ENCODE peak calls at places on chromosome 22, in nine cellular contexts. R is OCI-LY7; Z is NCI-H2081; J is activated CD4-positive, alpha-beta T cell treated with anti-CD3 and anti-CD28 coated beads, Interleukin-2, amount 50 U/mL, for 48 hours; T is NCI-H748 treated with DMSO at 0.1 percent for 48 hours; L is HFFc6; U is left cardiac atrium; D is anterior cingulate cortex; F is AG08396. V is an unnamed sample.

GRCh38 chr22:44423556-44423955 is 74.5 kb downstream of the RTL6 start:
- DNase-seq in Z (no peak), D (no peak), J (no peak), R (no peak), F (no peak), T (no peak), U (no peak), L (no peak), V (no peak)

GRCh38 chr22:28562324-28562723 is 117.3 kb downstream of the TTC28 start:
- DNase-seq in J (no peak), Z (no peak), T (no peak), L (no peak), D (no peak), U (no peak), F (no peak), R (no peak), V (no peak)

GRCh38 chr22:17637490-17638181 is 921 bp upstream of the BCL2L13 start:
- DNase-seq in R (no peak), T (no peak), L (no peak), Z (no peak), F (no peak), D (no peak), J (no peak), U (no peak), V (peak; percentile 4)

GRCh38 chr22:23850136-23850611 is 7.5 kb upstream of the SLC2A11 start:
- DNase-seq in L (no peak), F (no peak), Z (no peak), J (no peak), R (peak; percentile 63), D (no peak), U (no peak), T (no peak), V (no peak)

GRCh38 chr22:37184816-37185541 is 3.1 kb downstream of the C1QTNF6 start:
- DNase-seq in U (peak; percentile 14), T (no peak), L (no peak), D (no peak), R (no peak), F (no peak), J (no peak), Z (no peak), V (no peak)

GRCh38 chr22:17896552-17896951 is 122.3 kb upstream of the BID start:
- DNase-seq in T (no peak), U (peak; percentile 58), D (no peak), J (no peak), F (no peak), Z (no peak), L (no peak), R (no peak), V (no peak)

GRCh38 chr22:50708996-50709395 is 29.0 kb upstream of the ACR start:
- DNase-seq in F (no peak), L (no peak), Z (no peak), U (no peak), T (no peak), R (no peak), J (no peak), D (no peak), V (no peak)

GRCh38 chr22:23984430-23984829 is 4.5 kb downstream of the GSTT2 start:
- DNase-seq in F (no peak), L (no peak), J (peak; percentile 81), D (no peak), U (no peak), T (no peak), Z (no peak), R (peak; percentile 64), V (no peak)

GRCh38 chr22:42906605-42907338 is 49.7 kb upstream of the ARFGAP3 start:
- DNase-seq in J (no peak), R (no peak), F (no peak), Z (no peak), D (peak; percentile 15), U (peak; percentile 85), L (no peak), T (no peak), V (no peak)

GRCh38 chr22:46355996-46356471 is 20.5 kb downstream of the TRMU start:
- DNase-seq in L (no peak), Z (no peak), R (no peak), T (no peak), F (no peak), J (no peak), D (no peak), U (no peak), V (no peak)

GRCh38 chr22:49046546-49047305 is 780.9 kb downstream of the BRD1 start:
- DNase-seq in U (peak; percentile 62), T (peak; percentile 65), F (no peak), L (no peak), J (peak; percentile 50), Z (peak; percentile 58), R (peak; percentile 70), D (peak; percentile 27), V (peak; percentile 69)

GRCh38 chr22:49207008-49207775 is 620.5 kb downstream of the BRD1 start:
- DNase-seq in U (no peak), Z (no peak), J (no peak), D (no peak), L (no peak), T (no peak), R (no peak), F (no peak), V (no peak)

GRCh38 chr22:24423519-24424000 is 3.8 kb upstream of the ADORA2A start:
- DNase-seq in L (no peak), J (peak; percentile 76), D (no peak), R (peak; percentile 74), F (peak; percentile 94), T (no peak), U (peak; percentile 73), Z (no peak), V (peak; percentile 73)

GRCh38 chr22:32947581-32947980 is 110.6 kb downstream of the SYN3 start:
- DNase-seq in Z (no peak), J (no peak), U (no peak), R (no peak), T (no peak), D (no peak), F (no peak), L (no peak), V (no peak)

GRCh38 chr22:19092725-19093124 is 29.5 kb downstream of the DGCR2 start:
- DNase-seq in L (no peak), U (no peak), D (no peak), T (no peak), F (no peak), J (no peak), R (no peak), Z (no peak), V (no peak)

GRCh38 chr22:23113067-23113846 is 28.5 kb downstream of the RSPH14 start:
- DNase-seq in F (no peak), L (no peak), U (peak; percentile 36), D (peak; percentile 61), J (no peak), R (peak; percentile 84), Z (peak; percentile 65), T (no peak), V (peak; percentile 41)

GRCh38 chr22:47421846-47422245 is 659.4 kb downstream of the TBC1D22A start:
- DNase-seq in Z (no peak), T (no peak), D (no peak), R (no peak), L (no peak), J (no peak), U (no peak), F (no peak), V (no peak)

GRCh38 chr22:27088026-27088425 is 430.6 kb downstream of the MIAT start:
- DNase-seq in J (no peak), D (no peak), T (no peak), U (no peak), Z (no peak), F (no peak), L (peak; percentile 12), R (no peak), V (no peak)

V was measured in hepatocyte.